ENCODE peak calls at places on chromosomes 16 and 17, in nine cellular contexts. K is activated T-cell treated with anti-CD3 and anti-CD28 coated beads, Interleukin-2, amount 50 U/mL, for 72 hours; W is cardiac muscle cell; C is amygdala; U is SK-N-DZ; S is NCI-H460; J is left lobe of liver; D is midbrain; X is NAMALWA. G is an unnamed sample.

GRCh38 chr17:78979780-78980623 is at the start of gene LGALS3BP:
- DNase-seq in S (peak), X (no peak), J (peak), C (peak), W (peak), D (peak), K (peak), U (peak), G (no peak)

GRCh38 chr16:85126731-85127662 is 14.7 kb upstream of the CIBAR2 start:
- DNase-seq in C (no peak), K (no peak), D (peak), U (no peak), W (peak), X (no peak), S (no peak), J (no peak), G (no peak)

GRCh38 chr17:8060274-8060673 is 21.4 kb downstream of the ALOX15B start:
- DNase-seq in J (no peak), W (peak), U (peak), K (peak), X (peak), D (peak), C (peak), S (peak), G (peak)

GRCh38 chr17:19407601-19408380 is 3.2 kb upstream of the RNF112 start:
- DNase-seq in K (no peak), S (no peak), J (no peak), W (no peak), U (no peak), C (no peak), D (no peak), X (no peak), G (no peak)

GRCh38 chr16:57530104-57530522 is 6.3 kb downstream of the CCDC102A start:
- DNase-seq in C (no peak), K (peak), S (peak), X (no peak), U (no peak), W (peak), D (no peak), J (peak), G (no peak)

GRCh38 chr16:66131895-66132294 is 234.6 kb upstream of the CDH5 start:
- DNase-seq in X (no peak), D (no peak), J (no peak), K (no peak), S (no peak), W (no peak), U (no peak), C (no peak), G (no peak)

GRCh38 chr16:2767140-2767731 is 9.8 kb downstream of the ELOB start:
- DNase-seq in U (no peak), J (no peak), K (no peak), D (no peak), C (no peak), X (no peak), S (no peak), W (no peak), G (no peak)

GRCh38 chr17:71392715-71393567 is 727.9 kb upstream of the SOX9 start:
- DNase-seq in K (no peak), W (no peak), U (no peak), J (no peak), D (no peak), C (no peak), X (no peak), S (no peak), G (no peak)

GRCh38 chr17:61454095-61454931 is 2.1 kb downstream of the TBX4 start:
- DNase-seq in K (no peak), J (no peak), C (no peak), D (no peak), S (no peak), U (no peak), X (no peak), W (no peak), G (no peak)

GRCh38 chr17:5883775-5884665 is 186.2 kb upstream of the WSCD1 start:
- DNase-seq in J (no peak), U (no peak), D (no peak), X (no peak), K (no peak), S (no peak), C (no peak), W (no peak), G (no peak)

GRCh38 chr16:4846503-4846900 is 586 bp downstream of the GLYR1 start:
- DNase-seq in X (peak), S (no peak), D (peak), C (no peak), W (peak), K (peak), U (peak), J (peak), G (peak)

G was measured in endothelial cell.